ENCODE peak calls at places on chromosomes 12 and 14, in seven cellular contexts. I, K, T, U, C, Y and N are unnamed samples.

GRCh38 chr12:34126239-34126641 is 103.9 kb downstream of the ALG10 start:
- DNase-seq in I (no peak), K (no peak), T (no peak), U (peak; percentile 55), C (no peak), Y (no peak), N (no peak)

GRCh38 chr12:103505371-103506236 is 9.8 kb upstream of the C12orf42 start:
- DNase-seq in I (no peak), K (no peak), T (peak; percentile 60), U (no peak), C (no peak), Y (no peak), N (peak; percentile 21)

GRCh38 chr12:132591107-132591935 is 19.1 kb downstream of the LRCOL1 start:
- DNase-seq in I (no peak), K (no peak), T (no peak), U (no peak), C (peak; percentile 42), Y (no peak), N (no peak)

GRCh38 chr14:101780887-101781239 is 19.4 kb downstream of the PPP2R5C start:
- DNase-seq in I (no peak), K (no peak), T (no peak), U (no peak), C (no peak), Y (no peak), N (no peak)

GRCh38 chr12:118190266-118190665 is 54.3 kb downstream of the PEBP1 start:
- DNase-seq in I (peak; percentile 10), K (no peak), T (no peak), U (no peak), C (no peak), Y (peak; percentile 48), N (peak; percentile 50)

GRCh38 chr14:95533391-95533821 is 1.4 kb upstream of the GLRX5 start:
- DNase-seq in I (no peak), K (no peak), T (peak; percentile 37), U (no peak), C (no peak), Y (peak; percentile 59), N (peak; percentile 57)

GRCh38 chr14:105501504-105502291 is 10.7 kb downstream of the TEDC1 start:
- DNase-seq in I (no peak), K (no peak), T (no peak), U (no peak), C (no peak), Y (no peak), N (no peak)

GRCh38 chr12:116955382-116956021 is 44.8 kb downstream of the FBXW8 start:
- DNase-seq in I (no peak), K (no peak), T (no peak), U (peak; percentile 55), C (no peak), Y (peak; percentile 41), N (peak; percentile 21)

GRCh38 chr12:2891240-2892053 is 756 bp downstream of the TULP3 start:
- DNase-seq in I (no peak), K (peak; percentile 55), T (peak; percentile 50), U (peak; percentile 79), C (no peak), Y (peak; percentile 67), N (peak; percentile 62)

GRCh38 chr12:108609535-108610335 is 11.9 kb upstream of the TMEM119 start:
- DNase-seq in I (peak; percentile 64), K (peak; percentile 77), T (no peak), U (no peak), C (peak; percentile 91), Y (peak; percentile 74), N (no peak)

GRCh38 chr12:81224626-81225025 is 146.7 kb downstream of the ACSS3 start:
- DNase-seq in I (no peak), K (no peak), T (no peak), U (peak; percentile 58), C (no peak), Y (no peak), N (no peak)

GRCh38 chr14:28653521-28653920 is 113.1 kb upstream of the FOXG1 start:
- DNase-seq in I (no peak), K (no peak), T (no peak), U (no peak), C (no peak), Y (no peak), N (peak; percentile 93)

GRCh38 chr14:105864651-105865265 is 338.4 kb downstream of the TMEM121 start:
- DNase-seq in I (no peak), K (peak; percentile 38), T (no peak), U (no peak), C (peak; percentile 38), Y (no peak), N (no peak)

GRCh38 chr12:128715485-128715884 is 108.3 kb downstream of the SLC15A4 start:
- DNase-seq in I (no peak), K (no peak), T (no peak), U (no peak), C (no peak), Y (no peak), N (no peak)

GRCh38 chr12:69007858-69008314 is 74.9 kb upstream of the CPM start:
- DNase-seq in I (no peak), K (no peak), T (no peak), U (no peak), C (no peak), Y (peak; percentile 13), N (no peak)

GRCh38 chr12:109735825-109736551 is 22.4 kb downstream of the FAM222A start:
- DNase-seq in I (no peak), K (no peak), T (peak; percentile 1), U (no peak), C (peak; percentile 66), Y (no peak), N (no peak)

GRCh38 chr12:107511292-107511691 is 174.3 kb upstream of the PWP1 start:
- DNase-seq in I (peak; percentile 40), K (no peak), T (no peak), U (no peak), C (no peak), Y (peak; percentile 14), N (no peak)

GRCh38 chr12:100427078-100427477 is 46.6 kb upstream of the NR1H4 start:
- DNase-seq in I (peak; percentile 37), K (no peak), T (no peak), U (peak; percentile 91), C (no peak), Y (peak; percentile 33), N (no peak)

GRCh38 chr14:21408152-21408551 is 24.3 kb upstream of the SUPT16H start:
- DNase-seq in I (peak; percentile 2), K (no peak), T (no peak), U (peak; percentile 66), C (no peak), Y (peak; percentile 76), N (no peak)

GRCh38 chr14:62939970-62940369 is 105.3 kb downstream of the KCNH5 start:
- DNase-seq in I (no peak), K (no peak), T (no peak), U (no peak), C (no peak), Y (no peak), N (no peak)

GRCh38 chr12:89345376-89345775 is 6.9 kb downstream of the DUSP6 start:
- DNase-seq in I (no peak), K (no peak), T (no peak), U (no peak), C (no peak), Y (no peak), N (no peak)

GRCh38 chr14:81352413-81352812 is 47.7 kb downstream of the STON2 start:
- DNase-seq in I (no peak), K (no peak), T (no peak), U (no peak), C (no peak), Y (no peak), N (no peak)

GRCh38 chr12:8773456-8773855 is 49.0 kb upstream of the A2ML1 start:
- DNase-seq in I (no peak), K (no peak), T (no peak), U (no peak), C (peak; percentile 87), Y (no peak), N (no peak)

GRCh38 chr12:62802321-62802720 is 132.6 kb downstream of the PPM1H start:
- DNase-seq in I (no peak), K (no peak), T (no peak), U (no peak), C (no peak), Y (no peak), N (no peak)

GRCh38 chr14:51082394-51082793 is 12.5 kb downstream of the TRIM9 start:
- DNase-seq in I (no peak), K (no peak), T (no peak), U (no peak), C (no peak), Y (peak; percentile 11), N (no peak)

GRCh38 chr12:79634957-79635471 is 55.8 kb downstream of the PAWR start:
- DNase-seq in I (peak; percentile 68), K (no peak), T (no peak), U (no peak), C (no peak), Y (peak; percentile 16), N (no peak)

GRCh38 chr12:19307451-19307850 is 131.8 kb upstream of the AEBP2 start:
- DNase-seq in I (no peak), K (no peak), T (no peak), U (no peak), C (no peak), Y (no peak), N (no peak)

GRCh38 chr12:28351414-28351813 is 161.2 kb downstream of the CCDC91 start:
- DNase-seq in I (no peak), K (no peak), T (no peak), U (no peak), C (no peak), Y (no peak), N (no peak)

GRCh38 chr14:69288001-69288771 is 28.2 kb downstream of the GALNT16 start:
- DNase-seq in I (peak; percentile 27), K (no peak), T (no peak), U (no peak), C (peak; percentile 73), Y (peak; percentile 21), N (no peak)

GRCh38 chr14:95956601-95957460 is 80.2 kb downstream of the TUNAR start:
- DNase-seq in I (no peak), K (no peak), T (no peak), U (no peak), C (no peak), Y (no peak), N (no peak)

GRCh38 chr12:31961137-31961536 is 1.9 kb downstream of the RESF1 start:
- DNase-seq in I (no peak), K (no peak), T (no peak), U (no peak), C (no peak), Y (no peak), N (no peak)

GRCh38 chr12:30019386-30020140 is 235.8 kb upstream of the TMTC1 start:
- DNase-seq in I (no peak), K (no peak), T (no peak), U (no peak), C (no peak), Y (no peak), N (no peak)

GRCh38 chr14:102323102-102323501 is 3.6 kb downstream of the ZNF839 start:
- DNase-seq in I (no peak), K (peak; percentile 59), T (peak; percentile 37), U (peak; percentile 78), C (peak; percentile 81), Y (peak; percentile 90), N (no peak)

GRCh38 chr14:82537831-82538230 is 1004.2 kb upstream of the SEL1L start:
- DNase-seq in I (no peak), K (no peak), T (no peak), U (no peak), C (no peak), Y (no peak), N (peak; percentile 74)

GRCh38 chr12:41476499-41476898 is 288.4 kb downstream of the PDZRN4 start:
- DNase-seq in I (no peak), K (no peak), T (no peak), U (no peak), C (no peak), Y (no peak), N (peak; percentile 82)

GRCh38 chr12:46439793-46440511 is 67.4 kb upstream of the SLC38A2 start:
- DNase-seq in I (no peak), K (no peak), T (no peak), U (no peak), C (no peak), Y (no peak), N (no peak)

GRCh38 chr12:71654200-71654599 is 9.4 kb downstream of the ZFC3H1 start:
- DNase-seq in I (no peak), K (no peak), T (no peak), U (no peak), C (no peak), Y (no peak), N (no peak)